ENCODE peak calls at places on chromosomes 3 and 15, in five cellular contexts. One of them, this sample, is unnamed.

GRCh38 chr3:76998555-76998954 is 41.3 kb upstream of the ROBO2 start:
- DNase-seq in brain microvascular endothelial cell: no peak
- DNase-seq in IMR-90: no peak
- DNase-seq in nephron progenitor cell: no peak
- DNase-seq in astrocyte of the cerebellum: no peak
- DNase-seq in this sample: no peak

GRCh38 chr3:143601738-143602480 is 246.4 kb downstream of the SLC9A9 start:
- DNase-seq in brain microvascular endothelial cell: peak
- DNase-seq in IMR-90: peak
- DNase-seq in nephron progenitor cell: no peak
- DNase-seq in astrocyte of the cerebellum: peak
- DNase-seq in this sample: no peak

GRCh38 chr3:191721390-191721801 is 260.4 kb downstream of the PYDC2 start:
- DNase-seq in brain microvascular endothelial cell: no peak
- DNase-seq in IMR-90: no peak
- DNase-seq in nephron progenitor cell: no peak
- DNase-seq in astrocyte of the cerebellum: no peak
- DNase-seq in this sample: no peak

GRCh38 chr15:51865291-51865690 is 35.8 kb downstream of the TMOD3 start:
- DNase-seq in brain microvascular endothelial cell: no peak
- DNase-seq in IMR-90: no peak
- DNase-seq in nephron progenitor cell: no peak
- DNase-seq in astrocyte of the cerebellum: no peak
- DNase-seq in this sample: no peak

GRCh38 chr15:92709064-92709463 is 53.5 kb upstream of the FAM174B start:
- DNase-seq in brain microvascular endothelial cell: no peak
- DNase-seq in IMR-90: no peak
- DNase-seq in nephron progenitor cell: no peak
- DNase-seq in astrocyte of the cerebellum: no peak
- DNase-seq in this sample: no peak

GRCh38 chr3:102464261-102464660 is 29.4 kb downstream of the ZPLD1 start:
- DNase-seq in brain microvascular endothelial cell: no peak
- DNase-seq in IMR-90: no peak
- DNase-seq in nephron progenitor cell: no peak
- DNase-seq in astrocyte of the cerebellum: no peak
- DNase-seq in this sample: no peak

GRCh38 chr15:77836901-77837648 is 204.4 kb upstream of the LINGO1 start:
- DNase-seq in brain microvascular endothelial cell: no peak
- DNase-seq in IMR-90: no peak
- DNase-seq in nephron progenitor cell: no peak
- DNase-seq in astrocyte of the cerebellum: no peak
- DNase-seq in this sample: peak

GRCh38 chr15:22224241-22224671 is 143.9 kb downstream of the OR4M2 start:
- DNase-seq in brain microvascular endothelial cell: no peak
- DNase-seq in IMR-90: no peak
- DNase-seq in nephron progenitor cell: no peak
- DNase-seq in astrocyte of the cerebellum: no peak
- DNase-seq in this sample: no peak

GRCh38 chr15:76974456-76975083 is 20.4 kb upstream of the PSTPIP1 start:
- DNase-seq in brain microvascular endothelial cell: no peak
- DNase-seq in IMR-90: no peak
- DNase-seq in nephron progenitor cell: no peak
- DNase-seq in astrocyte of the cerebellum: no peak
- DNase-seq in this sample: no peak

GRCh38 chr3:35184775-35185174 is 454.6 kb upstream of the ARPP21 start:
- DNase-seq in brain microvascular endothelial cell: peak
- DNase-seq in IMR-90: no peak
- DNase-seq in nephron progenitor cell: no peak
- DNase-seq in astrocyte of the cerebellum: peak
- DNase-seq in this sample: no peak

GRCh38 chr3:182565916-182566524 is 227.3 kb upstream of the ATP11B start:
- DNase-seq in brain microvascular endothelial cell: no peak
- DNase-seq in IMR-90: no peak
- DNase-seq in nephron progenitor cell: no peak
- DNase-seq in astrocyte of the cerebellum: no peak
- DNase-seq in this sample: no peak

GRCh38 chr3:10420745-10421475 is 84.5 kb downstream of the ATP2B2 start:
- DNase-seq in brain microvascular endothelial cell: no peak
- DNase-seq in IMR-90: no peak
- DNase-seq in nephron progenitor cell: no peak
- DNase-seq in astrocyte of the cerebellum: no peak
- DNase-seq in this sample: no peak

GRCh38 chr3:197854596-197855343 is 63.7 kb downstream of the LRCH3 start:
- DNase-seq in brain microvascular endothelial cell: peak
- DNase-seq in IMR-90: peak
- DNase-seq in nephron progenitor cell: no peak
- DNase-seq in astrocyte of the cerebellum: peak
- DNase-seq in this sample: no peak

GRCh38 chr3:56916697-56917336 is 115.1 kb upstream of the ARHGEF3 start:
- DNase-seq in brain microvascular endothelial cell: no peak
- DNase-seq in IMR-90: no peak
- DNase-seq in nephron progenitor cell: no peak
- DNase-seq in astrocyte of the cerebellum: no peak
- DNase-seq in this sample: no peak

GRCh38 chr3:71542548-71543370 is 40.8 kb downstream of the FOXP1 start:
- DNase-seq in brain microvascular endothelial cell: peak
- DNase-seq in IMR-90: peak
- DNase-seq in nephron progenitor cell: peak
- DNase-seq in astrocyte of the cerebellum: peak
- DNase-seq in this sample: no peak

GRCh38 chr3:17027344-17027743 is 142.6 kb downstream of the PLCL2 start:
- DNase-seq in brain microvascular endothelial cell: no peak
- DNase-seq in IMR-90: no peak
- DNase-seq in nephron progenitor cell: no peak
- DNase-seq in astrocyte of the cerebellum: no peak
- DNase-seq in this sample: no peak

GRCh38 chr3:196246612-196247308 is 30.4 kb downstream of the SLC51A start:
- DNase-seq in brain microvascular endothelial cell: peak
- DNase-seq in IMR-90: peak
- DNase-seq in nephron progenitor cell: no peak
- DNase-seq in astrocyte of the cerebellum: peak
- DNase-seq in this sample: no peak

GRCh38 chr3:147572970-147573340 is 163.8 kb downstream of the ZIC1 start:
- DNase-seq in brain microvascular endothelial cell: peak
- DNase-seq in IMR-90: no peak
- DNase-seq in nephron progenitor cell: no peak
- DNase-seq in astrocyte of the cerebellum: no peak
- DNase-seq in this sample: no peak

GRCh38 chr3:194404365-194405140 is 5.5 kb upstream of the GP5 start:
- DNase-seq in brain microvascular endothelial cell: peak
- DNase-seq in IMR-90: peak
- DNase-seq in nephron progenitor cell: peak
- DNase-seq in astrocyte of the cerebellum: peak
- DNase-seq in this sample: no peak

GRCh38 chr3:129587061-129587460 is 19.4 kb downstream of the PLXND1 start:
- DNase-seq in brain microvascular endothelial cell: no peak
- DNase-seq in IMR-90: no peak
- DNase-seq in nephron progenitor cell: no peak
- DNase-seq in astrocyte of the cerebellum: no peak
- DNase-seq in this sample: no peak

GRCh38 chr3:137946341-137946973 is 63.5 kb upstream of the CLDN18 start:
- DNase-seq in brain microvascular endothelial cell: peak
- DNase-seq in IMR-90: peak
- DNase-seq in nephron progenitor cell: peak
- DNase-seq in astrocyte of the cerebellum: peak
- DNase-seq in this sample: peak

GRCh38 chr15:76418352-76419140 is 82.0 kb downstream of the ISL2 start:
- DNase-seq in brain microvascular endothelial cell: no peak
- DNase-seq in IMR-90: no peak
- DNase-seq in nephron progenitor cell: no peak
- DNase-seq in astrocyte of the cerebellum: no peak
- DNase-seq in this sample: no peak

GRCh38 chr3:58163234-58163633 is 47.5 kb downstream of the DNASE1L3 start:
- DNase-seq in brain microvascular endothelial cell: no peak
- DNase-seq in IMR-90: peak
- DNase-seq in nephron progenitor cell: no peak
- DNase-seq in astrocyte of the cerebellum: peak
- DNase-seq in this sample: no peak

This sample was measured in HuH-7.5.